ENCODE peak calls at places on chromosomes 13 and 19, in five cellular contexts. One of them, this sample, is unnamed.

GRCh38 chr13:76812206-76812882 is 73.9 kb downstream of the KCTD12 start:
- DNase-seq in A172: no peak
- DNase-seq in activated CD4-positive, alpha-beta T cell treated with anti-CD3 and anti-CD28 coated beads, Interleukin-2, amount 10 ng/mL, durations not matched to agents 7 days and 5 days: no peak
- DNase-seq in NCI-H1417: no peak
- DNase-seq in activated naive CD8-positive, alpha-beta T cell treated with anti-CD3 and anti-CD28 coated beads for 36 hours: no peak
- DNase-seq in this sample: no peak

GRCh38 chr19:55447421-55448174 is 4.5 kb upstream of the SHISA7 start:
- DNase-seq in activated naive CD8-positive, alpha-beta T cell treated with anti-CD3 and anti-CD28 coated beads for 36 hours: no peak
- DNase-seq in activated CD4-positive, alpha-beta T cell treated with anti-CD3 and anti-CD28 coated beads, Interleukin-2, amount 10 ng/mL, durations not matched to agents 7 days and 5 days: no peak
- DNase-seq in A172: peak
- DNase-seq in NCI-H1417: peak
- DNase-seq in this sample: no peak

GRCh38 chr13:34555988-34556387 is 386.1 kb upstream of the NBEA start:
- DNase-seq in activated CD4-positive, alpha-beta T cell treated with anti-CD3 and anti-CD28 coated beads, Interleukin-2, amount 10 ng/mL, durations not matched to agents 7 days and 5 days: no peak
- DNase-seq in NCI-H1417: no peak
- DNase-seq in A172: no peak
- DNase-seq in activated naive CD8-positive, alpha-beta T cell treated with anti-CD3 and anti-CD28 coated beads for 36 hours: no peak
- DNase-seq in this sample: no peak

GRCh38 chr13:32257649-32258048 is 57.5 kb downstream of the ZAR1L start:
- DNase-seq in activated naive CD8-positive, alpha-beta T cell treated with anti-CD3 and anti-CD28 coated beads for 36 hours: no peak
- DNase-seq in NCI-H1417: peak
- DNase-seq in activated CD4-positive, alpha-beta T cell treated with anti-CD3 and anti-CD28 coated beads, Interleukin-2, amount 10 ng/mL, durations not matched to agents 7 days and 5 days: no peak
- DNase-seq in A172: no peak
- DNase-seq in this sample: no peak

GRCh38 chr19:7482584-7483439 is 6.0 kb downstream of the PEX11G start:
- DNase-seq in NCI-H1417: peak
- DNase-seq in activated naive CD8-positive, alpha-beta T cell treated with anti-CD3 and anti-CD28 coated beads for 36 hours: no peak
- DNase-seq in A172: no peak
- DNase-seq in activated CD4-positive, alpha-beta T cell treated with anti-CD3 and anti-CD28 coated beads, Interleukin-2, amount 10 ng/mL, durations not matched to agents 7 days and 5 days: no peak
- DNase-seq in this sample: no peak

GRCh38 chr19:31506102-31506501 is 156.9 kb upstream of the TSHZ3 start:
- DNase-seq in activated CD4-positive, alpha-beta T cell treated with anti-CD3 and anti-CD28 coated beads, Interleukin-2, amount 10 ng/mL, durations not matched to agents 7 days and 5 days: no peak
- DNase-seq in activated naive CD8-positive, alpha-beta T cell treated with anti-CD3 and anti-CD28 coated beads for 36 hours: no peak
- DNase-seq in A172: no peak
- DNase-seq in NCI-H1417: no peak
- DNase-seq in this sample: no peak

GRCh38 chr13:25980255-25980654 is 71.6 kb downstream of the SHISA2 start:
- DNase-seq in activated naive CD8-positive, alpha-beta T cell treated with anti-CD3 and anti-CD28 coated beads for 36 hours: no peak
- DNase-seq in activated CD4-positive, alpha-beta T cell treated with anti-CD3 and anti-CD28 coated beads, Interleukin-2, amount 10 ng/mL, durations not matched to agents 7 days and 5 days: no peak
- DNase-seq in A172: peak
- DNase-seq in NCI-H1417: no peak
- DNase-seq in this sample: no peak

GRCh38 chr13:32391101-32391620 is 36.8 kb downstream of the N4BP2L1 start:
- DNase-seq in activated CD4-positive, alpha-beta T cell treated with anti-CD3 and anti-CD28 coated beads, Interleukin-2, amount 10 ng/mL, durations not matched to agents 7 days and 5 days: no peak
- DNase-seq in A172: no peak
- DNase-seq in NCI-H1417: no peak
- DNase-seq in activated naive CD8-positive, alpha-beta T cell treated with anti-CD3 and anti-CD28 coated beads for 36 hours: no peak
- DNase-seq in this sample: no peak

GRCh38 chr19:45467115-45467455 is 711 bp upstream of the FOSB start:
- DNase-seq in activated naive CD8-positive, alpha-beta T cell treated with anti-CD3 and anti-CD28 coated beads for 36 hours: no peak
- DNase-seq in A172: no peak
- DNase-seq in NCI-H1417: no peak
- DNase-seq in activated CD4-positive, alpha-beta T cell treated with anti-CD3 and anti-CD28 coated beads, Interleukin-2, amount 10 ng/mL, durations not matched to agents 7 days and 5 days: no peak
- DNase-seq in this sample: no peak

GRCh38 chr13:60836821-60837220 is 439.8 kb downstream of the TDRD3 start:
- DNase-seq in NCI-H1417: no peak
- DNase-seq in A172: no peak
- DNase-seq in activated CD4-positive, alpha-beta T cell treated with anti-CD3 and anti-CD28 coated beads, Interleukin-2, amount 10 ng/mL, durations not matched to agents 7 days and 5 days: no peak
- DNase-seq in activated naive CD8-positive, alpha-beta T cell treated with anti-CD3 and anti-CD28 coated beads for 36 hours: no peak
- DNase-seq in this sample: no peak

GRCh38 chr19:5006201-5006600 is 37.3 kb downstream of the KDM4B start:
- DNase-seq in activated CD4-positive, alpha-beta T cell treated with anti-CD3 and anti-CD28 coated beads, Interleukin-2, amount 10 ng/mL, durations not matched to agents 7 days and 5 days: no peak
- DNase-seq in NCI-H1417: no peak
- DNase-seq in A172: no peak
- DNase-seq in activated naive CD8-positive, alpha-beta T cell treated with anti-CD3 and anti-CD28 coated beads for 36 hours: no peak
- DNase-seq in this sample: no peak

GRCh38 chr19:18044825-18045304 is 36.9 kb downstream of the ARRDC2 start:
- DNase-seq in NCI-H1417: peak
- DNase-seq in activated naive CD8-positive, alpha-beta T cell treated with anti-CD3 and anti-CD28 coated beads for 36 hours: peak
- DNase-seq in activated CD4-positive, alpha-beta T cell treated with anti-CD3 and anti-CD28 coated beads, Interleukin-2, amount 10 ng/mL, durations not matched to agents 7 days and 5 days: peak
- DNase-seq in A172: peak
- DNase-seq in this sample: no peak

GRCh38 chr19:17947815-17948473 is 15.1 kb downstream of the CCDC124 start:
- DNase-seq in activated naive CD8-positive, alpha-beta T cell treated with anti-CD3 and anti-CD28 coated beads for 36 hours: peak
- DNase-seq in A172: peak
- DNase-seq in activated CD4-positive, alpha-beta T cell treated with anti-CD3 and anti-CD28 coated beads, Interleukin-2, amount 10 ng/mL, durations not matched to agents 7 days and 5 days: peak
- DNase-seq in NCI-H1417: peak
- DNase-seq in this sample: peak

GRCh38 chr13:95275322-95276118 is 25.7 kb downstream of the ABCC4 start:
- DNase-seq in activated CD4-positive, alpha-beta T cell treated with anti-CD3 and anti-CD28 coated beads, Interleukin-2, amount 10 ng/mL, durations not matched to agents 7 days and 5 days: no peak
- DNase-seq in NCI-H1417: peak
- DNase-seq in activated naive CD8-positive, alpha-beta T cell treated with anti-CD3 and anti-CD28 coated beads for 36 hours: no peak
- DNase-seq in A172: no peak
- DNase-seq in this sample: no peak

GRCh38 chr19:3073931-3074595 is 11.8 kb upstream of the TLE5 start:
- DNase-seq in A172: peak
- DNase-seq in NCI-H1417: no peak
- DNase-seq in activated CD4-positive, alpha-beta T cell treated with anti-CD3 and anti-CD28 coated beads, Interleukin-2, amount 10 ng/mL, durations not matched to agents 7 days and 5 days: no peak
- DNase-seq in activated naive CD8-positive, alpha-beta T cell treated with anti-CD3 and anti-CD28 coated beads for 36 hours: no peak
- DNase-seq in this sample: no peak

GRCh38 chr19:48738557-48739399 is 1.6 kb downstream of the RASIP1 start:
- DNase-seq in activated naive CD8-positive, alpha-beta T cell treated with anti-CD3 and anti-CD28 coated beads for 36 hours: peak
- DNase-seq in A172: peak
- DNase-seq in NCI-H1417: peak
- DNase-seq in activated CD4-positive, alpha-beta T cell treated with anti-CD3 and anti-CD28 coated beads, Interleukin-2, amount 10 ng/mL, durations not matched to agents 7 days and 5 days: peak
- DNase-seq in this sample: peak

GRCh38 chr19:33530261-33530660 is 8.7 kb upstream of the PEPD start:
- DNase-seq in A172: no peak
- DNase-seq in activated CD4-positive, alpha-beta T cell treated with anti-CD3 and anti-CD28 coated beads, Interleukin-2, amount 10 ng/mL, durations not matched to agents 7 days and 5 days: no peak
- DNase-seq in activated naive CD8-positive, alpha-beta T cell treated with anti-CD3 and anti-CD28 coated beads for 36 hours: no peak
- DNase-seq in NCI-H1417: no peak
- DNase-seq in this sample: no peak

GRCh38 chr13:52938065-52938464 is 89.6 kb upstream of the PCDH8 start:
- DNase-seq in NCI-H1417: peak
- DNase-seq in activated CD4-positive, alpha-beta T cell treated with anti-CD3 and anti-CD28 coated beads, Interleukin-2, amount 10 ng/mL, durations not matched to agents 7 days and 5 days: no peak
- DNase-seq in A172: no peak
- DNase-seq in activated naive CD8-positive, alpha-beta T cell treated with anti-CD3 and anti-CD28 coated beads for 36 hours: no peak
- DNase-seq in this sample: no peak

GRCh38 chr19:18344546-18344945 is 4.1 kb downstream of the PGPEP1 start:
- DNase-seq in activated naive CD8-positive, alpha-beta T cell treated with anti-CD3 and anti-CD28 coated beads for 36 hours: no peak
- DNase-seq in NCI-H1417: no peak
- DNase-seq in activated CD4-positive, alpha-beta T cell treated with anti-CD3 and anti-CD28 coated beads, Interleukin-2, amount 10 ng/mL, durations not matched to agents 7 days and 5 days: no peak
- DNase-seq in A172: no peak
- DNase-seq in this sample: no peak

GRCh38 chr13:99991806-99992242 is 10.2 kb downstream of the ZIC2 start:
- DNase-seq in activated naive CD8-positive, alpha-beta T cell treated with anti-CD3 and anti-CD28 coated beads for 36 hours: no peak
- DNase-seq in A172: no peak
- DNase-seq in activated CD4-positive, alpha-beta T cell treated with anti-CD3 and anti-CD28 coated beads, Interleukin-2, amount 10 ng/mL, durations not matched to agents 7 days and 5 days: no peak
- DNase-seq in NCI-H1417: no peak
- DNase-seq in this sample: no peak

GRCh38 chr13:53028637-53029121 is at the start of gene OLFM4:
- DNase-seq in A172: no peak
- DNase-seq in activated naive CD8-positive, alpha-beta T cell treated with anti-CD3 and anti-CD28 coated beads for 36 hours: no peak
- DNase-seq in activated CD4-positive, alpha-beta T cell treated with anti-CD3 and anti-CD28 coated beads, Interleukin-2, amount 10 ng/mL, durations not matched to agents 7 days and 5 days: no peak
- DNase-seq in NCI-H1417: no peak
- DNase-seq in this sample: no peak

GRCh38 chr19:18558202-18558555 is 509 bp downstream of the KXD1 start:
- DNase-seq in NCI-H1417: no peak
- DNase-seq in A172: no peak
- DNase-seq in activated CD4-positive, alpha-beta T cell treated with anti-CD3 and anti-CD28 coated beads, Interleukin-2, amount 10 ng/mL, durations not matched to agents 7 days and 5 days: no peak
- DNase-seq in activated naive CD8-positive, alpha-beta T cell treated with anti-CD3 and anti-CD28 coated beads for 36 hours: no peak
- DNase-seq in this sample: no peak

GRCh38 chr19:10566658-10567410 is 1.0 kb upstream of the KRI1 start:
- DNase-seq in NCI-H1417: no peak
- DNase-seq in A172: no peak
- DNase-seq in activated naive CD8-positive, alpha-beta T cell treated with anti-CD3 and anti-CD28 coated beads for 36 hours: peak
- DNase-seq in activated CD4-positive, alpha-beta T cell treated with anti-CD3 and anti-CD28 coated beads, Interleukin-2, amount 10 ng/mL, durations not matched to agents 7 days and 5 days: peak
- DNase-seq in this sample: no peak

GRCh38 chr13:29386246-29386645 is 209.2 kb downstream of the SLC7A1 start:
- DNase-seq in A172: no peak
- DNase-seq in NCI-H1417: no peak
- DNase-seq in activated CD4-positive, alpha-beta T cell treated with anti-CD3 and anti-CD28 coated beads, Interleukin-2, amount 10 ng/mL, durations not matched to agents 7 days and 5 days: no peak
- DNase-seq in activated naive CD8-positive, alpha-beta T cell treated with anti-CD3 and anti-CD28 coated beads for 36 hours: no peak
- DNase-seq in this sample: no peak

GRCh38 chr19:23558541-23558940 is 128.5 kb downstream of the ZNF675 start:
- DNase-seq in A172: no peak
- DNase-seq in activated naive CD8-positive, alpha-beta T cell treated with anti-CD3 and anti-CD28 coated beads for 36 hours: no peak
- DNase-seq in activated CD4-positive, alpha-beta T cell treated with anti-CD3 and anti-CD28 coated beads, Interleukin-2, amount 10 ng/mL, durations not matched to agents 7 days and 5 days: no peak
- DNase-seq in NCI-H1417: no peak
- DNase-seq in this sample: peak

This sample was measured in HS-5.